ENCODE peak calls at places on chromosomes 6 and 20, in ten cellular contexts. One of them, this sample, is unnamed.

GRCh38 chr20:13492001-13492480 is 146.7 kb downstream of the TASP1 start:
- DNase-seq in epithelial cell of esophagus: peak; percentile 77
- DNase-seq in astrocyte of the cerebellum: peak; percentile 42
- DNase-seq in HT1080: no peak
- DNase-seq in cerebellum: no peak
- DNase-seq in adrenal gland: no peak
- DNase-seq in caudate nucleus: no peak
- DNase-seq in heart right ventricle: no peak
- DNase-seq in activated CD4-positive, alpha-beta T cell treated with anti-CD3 and anti-CD28 coated beads for 36 hours: no peak
- DNase-seq in brain microvascular endothelial cell: peak; percentile 4
- DNase-seq in this sample: no peak

GRCh38 chr6:83006270-83006905 is 59.3 kb downstream of the UBE3D start:
- DNase-seq in epithelial cell of esophagus: no peak
- DNase-seq in astrocyte of the cerebellum: no peak
- DNase-seq in HT1080: no peak
- DNase-seq in cerebellum: no peak
- DNase-seq in adrenal gland: no peak
- DNase-seq in caudate nucleus: no peak
- DNase-seq in heart right ventricle: no peak
- DNase-seq in activated CD4-positive, alpha-beta T cell treated with anti-CD3 and anti-CD28 coated beads for 36 hours: no peak
- DNase-seq in brain microvascular endothelial cell: no peak
- DNase-seq in this sample: no peak

GRCh38 chr6:18254793-18255192 is 9.5 kb downstream of the DEK start:
- DNase-seq in epithelial cell of esophagus: no peak
- DNase-seq in astrocyte of the cerebellum: no peak
- DNase-seq in HT1080: no peak
- DNase-seq in cerebellum: no peak
- DNase-seq in adrenal gland: no peak
- DNase-seq in caudate nucleus: no peak
- DNase-seq in heart right ventricle: no peak
- DNase-seq in activated CD4-positive, alpha-beta T cell treated with anti-CD3 and anti-CD28 coated beads for 36 hours: no peak
- DNase-seq in brain microvascular endothelial cell: no peak
- DNase-seq in this sample: no peak

GRCh38 chr20:10263385-10264165 is 44.9 kb downstream of the SNAP25 start:
- DNase-seq in epithelial cell of esophagus: no peak
- DNase-seq in astrocyte of the cerebellum: peak; percentile 19
- DNase-seq in HT1080: no peak
- DNase-seq in cerebellum: no peak
- DNase-seq in adrenal gland: no peak
- DNase-seq in caudate nucleus: no peak
- DNase-seq in heart right ventricle: no peak
- DNase-seq in activated CD4-positive, alpha-beta T cell treated with anti-CD3 and anti-CD28 coated beads for 36 hours: no peak
- DNase-seq in brain microvascular endothelial cell: no peak
- DNase-seq in this sample: no peak

GRCh38 chr20:44218441-44218840 is 7.9 kb upstream of the OSER1 start:
- DNase-seq in epithelial cell of esophagus: no peak
- DNase-seq in astrocyte of the cerebellum: no peak
- DNase-seq in HT1080: no peak
- DNase-seq in cerebellum: no peak
- DNase-seq in adrenal gland: no peak
- DNase-seq in caudate nucleus: no peak
- DNase-seq in heart right ventricle: no peak
- DNase-seq in activated CD4-positive, alpha-beta T cell treated with anti-CD3 and anti-CD28 coated beads for 36 hours: peak; percentile 76
- DNase-seq in brain microvascular endothelial cell: no peak
- DNase-seq in this sample: no peak

GRCh38 chr6:108947114-108947854 is 99.1 kb downstream of the ARMC2 start:
- DNase-seq in epithelial cell of esophagus: peak; percentile 99
- DNase-seq in astrocyte of the cerebellum: peak; percentile 70
- DNase-seq in HT1080: no peak
- DNase-seq in cerebellum: no peak
- DNase-seq in adrenal gland: peak; percentile 23
- DNase-seq in caudate nucleus: peak; percentile 5
- DNase-seq in heart right ventricle: no peak
- DNase-seq in activated CD4-positive, alpha-beta T cell treated with anti-CD3 and anti-CD28 coated beads for 36 hours: no peak
- DNase-seq in brain microvascular endothelial cell: peak; percentile 89
- DNase-seq in this sample: no peak

GRCh38 chr20:57080796-57081195 is 185.6 kb downstream of the BMP7 start:
- DNase-seq in epithelial cell of esophagus: no peak
- DNase-seq in astrocyte of the cerebellum: no peak
- DNase-seq in HT1080: peak; percentile 34
- DNase-seq in cerebellum: no peak
- DNase-seq in adrenal gland: no peak
- DNase-seq in caudate nucleus: no peak
- DNase-seq in heart right ventricle: no peak
- DNase-seq in activated CD4-positive, alpha-beta T cell treated with anti-CD3 and anti-CD28 coated beads for 36 hours: no peak
- DNase-seq in brain microvascular endothelial cell: peak; percentile 41
- DNase-seq in this sample: no peak

GRCh38 chr20:62832212-62832922 is 15.5 kb downstream of the COL9A3 start:
- DNase-seq in epithelial cell of esophagus: no peak
- DNase-seq in astrocyte of the cerebellum: no peak
- DNase-seq in HT1080: no peak
- DNase-seq in cerebellum: no peak
- DNase-seq in adrenal gland: no peak
- DNase-seq in caudate nucleus: no peak
- DNase-seq in heart right ventricle: peak; percentile 31
- DNase-seq in activated CD4-positive, alpha-beta T cell treated with anti-CD3 and anti-CD28 coated beads for 36 hours: peak; percentile 47
- DNase-seq in brain microvascular endothelial cell: no peak
- DNase-seq in this sample: no peak

GRCh38 chr6:34527751-34528670 is 28.1 kb downstream of the SPDEF start:
- DNase-seq in epithelial cell of esophagus: no peak
- DNase-seq in astrocyte of the cerebellum: no peak
- DNase-seq in HT1080: no peak
- DNase-seq in cerebellum: no peak
- DNase-seq in adrenal gland: no peak
- DNase-seq in caudate nucleus: no peak
- DNase-seq in heart right ventricle: no peak
- DNase-seq in activated CD4-positive, alpha-beta T cell treated with anti-CD3 and anti-CD28 coated beads for 36 hours: no peak
- DNase-seq in brain microvascular endothelial cell: no peak
- DNase-seq in this sample: no peak

GRCh38 chr6:701696-702479 is 8.9 kb upstream of the EXOC2 start:
- DNase-seq in epithelial cell of esophagus: no peak
- DNase-seq in astrocyte of the cerebellum: no peak
- DNase-seq in HT1080: no peak
- DNase-seq in cerebellum: no peak
- DNase-seq in adrenal gland: no peak
- DNase-seq in caudate nucleus: no peak
- DNase-seq in heart right ventricle: no peak
- DNase-seq in activated CD4-positive, alpha-beta T cell treated with anti-CD3 and anti-CD28 coated beads for 36 hours: no peak
- DNase-seq in brain microvascular endothelial cell: no peak
- DNase-seq in this sample: no peak